ENCODE peak calls at places on chromosomes 16 and 17, in five cellular contexts. A is left ventricle myocardium superior, K is D721Med, C is T-helper 2 cell, M is SK-N-DZ. L is an unnamed sample.

GRCh38 chr17:30234954-30235353 is 543 bp downstream of the SLC6A4 start:
- DNase-seq in M (no peak), K (no peak), A (no peak), C (no peak), L (no peak)

GRCh38 chr17:43135454-43135819 is 10.3 kb upstream of the BRCA1 start:
- DNase-seq in M (no peak), K (no peak), C (no peak), A (no peak), L (no peak)

GRCh38 chr16:4882633-4883285 is 35.5 kb downstream of the UBN1 start:
- DNase-seq in A (no peak), M (no peak), C (no peak), K (no peak), L (no peak)

GRCh38 chr17:5644065-5644464 is 59.8 kb upstream of the NLRP1 start:
- DNase-seq in K (no peak), M (no peak), A (no peak), C (no peak), L (no peak)

GRCh38 chr16:76932541-76933211 is 258.3 kb upstream of the MON1B start:
- DNase-seq in A (no peak), K (no peak), C (no peak), M (no peak), L (no peak)

GRCh38 chr16:20740007-20740883 is 1.4 kb downstream of the THUMPD1 start:
- DNase-seq in K (no peak), A (no peak), C (no peak), M (no peak), L (no peak)

GRCh38 chr17:7084058-7084457 is 4.0 kb upstream of the CLEC10A start:
- DNase-seq in M (no peak), A (no peak), C (no peak), K (no peak), L (no peak)

GRCh38 chr17:61360318-61360717 is 39.3 kb upstream of the TBX2 start:
- DNase-seq in M (no peak), K (no peak), A (no peak), C (no peak), L (no peak)

GRCh38 chr17:4721203-4722135 is 9.8 kb upstream of the MED11 start:
- DNase-seq in M (no peak), A (peak; percentile 51), K (peak; percentile 66), C (peak; percentile 47), L (no peak)

GRCh38 chr17:44850025-44850424 is 2.3 kb downstream of the HIGD1B start:
- DNase-seq in M (no peak), A (no peak), K (no peak), C (no peak), L (no peak)